ENCODE peak calls at places on chromosome 16, in four cellular contexts. Z is SK-N-SH, U is K562, D is GM12878. F is an unnamed sample.
A peak's percentile ranks its signal among the peaks of the same experiment; 100 is the strongest.

GRCh38 chr16:81585785-81586184 is 141.2 kb downstream of the CMIP start:
- DNase-seq in Z (no peak), U (peak; percentile 42), D (no peak), F (peak; percentile 50)

GRCh38 chr16:52861614-52862022 is 191.1 kb downstream of the CHD9NB start:
- DNase-seq in Z (peak; percentile 5), U (no peak), D (no peak), F (peak; percentile 65)

GRCh38 chr16:24070851-24071250 is 185.3 kb upstream of the CACNG3 start:
- DNase-seq in Z (peak; percentile 67), U (peak; percentile 83), D (peak; percentile 9), F (peak; percentile 29)

GRCh38 chr16:30090607-30091332 is 954 bp downstream of the TBX6 start:
- DNase-seq in Z (no peak), U (no peak), D (no peak), F (no peak)

GRCh38 chr16:21989141-21989540 is 11.8 kb downstream of the PDZD9 start:
- DNase-seq in Z (no peak), U (no peak), D (no peak), F (no peak)

GRCh38 chr16:81668243-81669097 is 110.6 kb upstream of the PLCG2 start:
- DNase-seq in Z (peak; percentile 57), U (no peak), D (no peak), F (no peak)

GRCh38 chr16:67801889-67802288 is 4.5 kb downstream of the RANBP10 start:
- DNase-seq in Z (no peak), U (no peak), D (peak; percentile 57), F (no peak)

GRCh38 chr16:117381-118365 is 20.8 kb downstream of the NPRL3 start:
- DNase-seq in Z (peak; percentile 87), U (peak; percentile 46), D (no peak), F (peak; percentile 48)

GRCh38 chr16:3454631-3455147 is 11.2 kb downstream of the NAA60 start:
- DNase-seq in Z (no peak), U (no peak), D (no peak), F (peak; percentile 54)

DNA sequence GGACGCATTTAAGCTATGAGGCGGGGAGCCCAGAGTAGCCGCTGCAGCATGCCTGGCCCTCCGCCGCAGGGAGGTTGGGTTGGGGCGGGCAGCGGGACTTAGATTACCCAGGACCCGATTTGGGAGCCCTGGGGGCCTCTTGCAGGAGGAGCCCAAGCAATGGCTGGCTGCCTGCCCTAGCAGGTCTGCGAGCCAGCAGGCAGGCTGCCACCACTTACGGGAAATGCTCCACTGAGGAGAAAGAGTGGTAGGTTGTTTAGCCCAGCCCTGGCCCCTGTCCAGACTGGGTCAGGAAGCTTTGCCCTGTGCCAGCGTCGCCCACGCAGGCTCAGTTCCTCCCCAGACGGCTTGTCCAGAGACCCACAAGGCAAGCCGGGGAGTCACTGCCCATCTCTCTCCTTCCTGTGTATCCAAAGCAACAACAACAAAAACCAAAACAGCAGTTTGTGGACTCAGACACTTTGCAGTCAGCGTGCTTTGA is 10.3 kb upstream of the TVP23A start:
- DNase-seq in Z (peak; percentile 82), U (no peak), D (no peak), F (no peak)
- TF ChIP-seq NFIC in Z (peak; percentile 98), U (no peak), D (no peak), F (no peak)

DNA sequence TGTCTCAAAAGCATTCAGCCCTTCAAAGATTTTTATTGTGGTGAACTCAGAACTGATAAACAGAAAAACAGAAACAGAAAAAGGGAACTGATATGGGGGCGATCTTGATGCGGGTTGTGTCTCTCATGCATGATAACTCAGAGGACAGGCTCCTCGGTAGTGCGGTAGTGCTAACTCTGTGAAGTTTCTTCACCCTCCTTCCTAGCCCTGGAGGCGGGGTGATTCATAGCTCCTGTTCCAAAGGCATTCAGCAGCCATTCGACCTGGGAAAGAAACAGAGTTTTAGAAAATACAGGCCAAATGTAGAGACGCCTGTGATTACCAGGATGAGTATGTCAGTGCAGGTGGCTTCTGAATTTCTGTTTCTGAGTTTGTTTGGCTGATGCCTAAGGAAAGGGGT is 5.5 kb upstream of the MAF start:
- DNase-seq in Z (no peak), U (no peak), D (no peak), F (no peak)
- TF ChIP-seq NFIC in Z (no peak), U (no peak), D (peak; percentile 29), F (no peak)

GRCh38 chr16:11265124-11265523 is 4.0 kb downstream of the TNP2 start:
- DNase-seq in Z (no peak), U (no peak), D (no peak), F (no peak)

GRCh38 chr16:11263737-11264136 is 5.4 kb downstream of the TNP2 start:
- DNase-seq in Z (no peak), U (no peak), D (no peak), F (no peak)

GRCh38 chr16:11264155-11264832 is 4.8 kb downstream of the TNP2 start:
- DNase-seq in Z (no peak), U (no peak), D (no peak), F (no peak)

GRCh38 chr16:11260596-11260966 is 4.6 kb upstream of the SOCS1 start:
- DNase-seq in Z (no peak), U (no peak), D (no peak), F (no peak)

GRCh38 chr16:11262915-11263314 is 6.2 kb downstream of the TNP2 start:
- DNase-seq in Z (no peak), U (no peak), D (no peak), F (no peak)
- TF ChIP-seq NFIC in Z (no peak), U (no peak), D (no peak), F (no peak)

DNA sequence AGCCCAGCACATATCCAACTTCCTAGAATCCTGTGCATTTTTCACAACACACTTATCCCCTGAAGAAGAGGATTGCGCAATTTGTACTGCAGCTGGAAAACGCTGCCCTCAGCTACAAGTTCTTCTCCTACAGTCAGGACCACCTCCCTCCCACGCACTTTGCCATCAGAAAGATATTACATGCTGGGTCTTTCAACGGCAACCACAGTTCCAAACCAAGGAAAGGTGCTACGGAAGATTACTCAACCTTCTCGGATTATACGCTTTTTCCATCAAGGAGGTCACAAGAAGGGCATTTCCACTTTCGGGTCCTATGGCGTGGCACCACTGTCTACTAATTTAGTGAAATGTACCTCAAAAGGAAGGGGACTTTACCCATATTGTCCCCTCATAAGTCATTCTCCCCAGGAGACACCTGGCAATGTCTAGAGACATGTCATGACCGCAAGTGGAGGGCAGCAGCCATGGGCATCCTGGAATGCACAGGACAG is 35.2 kb downstream of the USP7 start:
- DNase-seq in Z (no peak), U (no peak), D (peak; percentile 59), F (no peak)
- TF ChIP-seq NFIC in Z (no peak), U (no peak), D (peak; percentile 59), F (no peak)

DNA sequence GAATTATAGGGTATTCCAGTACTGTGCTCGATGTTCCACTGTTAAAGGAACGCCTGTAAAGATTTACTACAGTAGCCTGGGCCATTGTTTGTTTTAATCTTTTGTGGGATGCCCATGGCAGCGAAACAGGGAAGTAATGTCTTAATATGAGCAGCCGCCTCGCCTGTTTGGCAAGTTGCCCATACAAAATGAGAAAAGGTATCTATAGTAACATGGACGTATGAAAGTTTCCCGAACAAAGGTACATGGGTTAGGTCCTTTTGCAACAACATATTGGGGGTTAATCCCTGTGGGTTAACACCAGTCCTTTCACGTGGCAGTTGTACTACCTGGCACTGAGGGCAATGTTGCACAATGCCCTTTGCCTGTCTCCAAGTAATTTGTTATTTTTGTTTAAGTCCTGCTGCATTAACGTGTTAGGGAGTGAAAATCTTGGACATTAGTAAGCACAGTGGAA is 21.1 kb upstream of the TMC5 start:
- DNase-seq in Z (no peak), U (no peak), D (no peak), F (no peak)
- TF ChIP-seq NFIC in Z (no peak), U (peak; percentile 59), D (no peak), F (no peak)

GRCh38 chr16:84022641-84023040 is 20.0 kb downstream of the SLC38A8 start:
- DNase-seq in Z (no peak), U (no peak), D (no peak), F (no peak)

GRCh38 chr16:84027607-84028006 is 15.0 kb downstream of the SLC38A8 start:
- DNase-seq in Z (no peak), U (no peak), D (no peak), F (no peak)

GRCh38 chr16:84021488-84021887 is 21.1 kb downstream of the SLC38A8 start:
- DNase-seq in Z (no peak), U (no peak), D (no peak), F (no peak)

GRCh38 chr16:84026601-84027000 is 16.0 kb downstream of the SLC38A8 start:
- DNase-seq in Z (no peak), U (no peak), D (no peak), F (no peak)

GRCh38 chr16:84024854-84025253 is 17.7 kb downstream of the SLC38A8 start:
- DNase-seq in Z (no peak), U (no peak), D (no peak), F (no peak)
- TF ChIP-seq NFIC in Z (no peak), U (no peak), D (no peak), F (no peak)

GRCh38 chr16:15825750-15826305 is 31.0 kb downstream of the MYH11 start:
- DNase-seq in Z (no peak), U (no peak), D (no peak), F (no peak)
- TF ChIP-seq NFIC in Z (no peak), U (no peak), D (no peak), F (no peak)

GRCh38 chr16:50657251-50657650 is 23.9 kb downstream of the SNX20 start:
- DNase-seq in Z (no peak), U (no peak), D (no peak), F (no peak)

GRCh38 chr16:50651835-50652438 is 29.2 kb downstream of the SNX20 start:
- DNase-seq in Z (no peak), U (peak; percentile 47), D (no peak), F (no peak)

GRCh38 chr16:50655558-50656055 is 25.5 kb downstream of the SNX20 start:
- DNase-seq in Z (no peak), U (no peak), D (no peak), F (no peak)

GRCh38 chr16:50653633-50654524 is 27.2 kb downstream of the SNX20 start:
- DNase-seq in Z (no peak), U (no peak), D (no peak), F (no peak)

DNA sequence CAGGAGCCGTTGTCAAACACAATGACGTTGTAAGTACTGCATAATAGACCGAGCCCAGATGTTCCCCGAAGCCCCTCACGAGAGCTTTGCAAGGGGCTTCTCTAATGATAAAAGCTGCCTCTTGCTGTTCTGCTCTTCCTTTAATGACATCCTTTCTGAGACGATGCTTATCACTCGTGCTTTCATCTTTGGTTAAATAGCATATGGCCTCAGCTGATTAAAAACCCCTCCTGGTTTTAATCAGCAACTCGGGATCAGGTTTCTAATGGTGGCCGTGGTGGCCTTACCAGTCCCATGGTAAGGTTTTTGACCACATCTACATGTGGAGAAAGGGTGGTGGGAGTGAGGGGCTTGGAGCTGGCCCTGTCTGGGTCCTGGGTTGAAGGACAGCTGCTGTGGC is 28.1 kb downstream of the SNX20 start:
- DNase-seq in Z (peak; percentile 51), U (no peak), D (no peak), F (no peak)
- TF ChIP-seq NFIC in Z (no peak), U (no peak), D (no peak), F (no peak)

GRCh38 chr16:87765473-87765775 is 362 bp downstream of the KLHDC4 start:
- DNase-seq in Z (peak; percentile 62), U (peak; percentile 50), D (no peak), F (no peak)
- TF ChIP-seq NFIC in Z (no peak), U (no peak), D (no peak), F (no peak)

F was measured in HepG2.